ENCODE peak calls at places on chromosome 20, in seven cellular contexts. One of them, this sample, is unnamed.

GRCh38 chr20:6590891-6591679 is 176.4 kb upstream of the BMP2 start:
- ATAC-seq in HepG2: no peak
- ATAC-seq in A549: no peak
- ATAC-seq in body of pancreas: peak
- ATAC-seq in upper lobe of left lung: no peak
- ATAC-seq in heart left ventricle: no peak
- ATAC-seq in right lobe of liver: no peak
- ATAC-seq in this sample: no peak

GRCh38 chr20:49400904-49401303 is 81.6 kb downstream of the KCNB1 start:
- ATAC-seq in HepG2: no peak
- ATAC-seq in A549: no peak
- ATAC-seq in body of pancreas: no peak
- ATAC-seq in upper lobe of left lung: no peak
- ATAC-seq in heart left ventricle: peak
- ATAC-seq in right lobe of liver: no peak
- ATAC-seq in this sample: peak

GRCh38 chr20:33770005-33770404 is 38.2 kb downstream of the ZNF341 start:
- ATAC-seq in HepG2: no peak
- ATAC-seq in A549: no peak
- ATAC-seq in body of pancreas: no peak
- ATAC-seq in upper lobe of left lung: no peak
- ATAC-seq in heart left ventricle: no peak
- ATAC-seq in right lobe of liver: no peak
- ATAC-seq in this sample: no peak

GRCh38 chr20:13648872-13649271 is 10.1 kb upstream of the TASP1 start:
- ATAC-seq in HepG2: no peak
- ATAC-seq in A549: no peak
- ATAC-seq in body of pancreas: no peak
- ATAC-seq in upper lobe of left lung: no peak
- ATAC-seq in heart left ventricle: no peak
- ATAC-seq in right lobe of liver: no peak
- ATAC-seq in this sample: no peak

GRCh38 chr20:63142933-63143332 is 73.0 kb downstream of the YTHDF1 start:
- ATAC-seq in HepG2: no peak
- ATAC-seq in A549: no peak
- ATAC-seq in body of pancreas: no peak
- ATAC-seq in upper lobe of left lung: no peak
- ATAC-seq in heart left ventricle: no peak
- ATAC-seq in right lobe of liver: no peak
- ATAC-seq in this sample: no peak

GRCh38 chr20:51586005-51586440 is 43.5 kb upstream of the NFATC2 start:
- ATAC-seq in HepG2: no peak
- ATAC-seq in A549: peak
- ATAC-seq in body of pancreas: no peak
- ATAC-seq in upper lobe of left lung: peak
- ATAC-seq in heart left ventricle: no peak
- ATAC-seq in right lobe of liver: no peak
- ATAC-seq in this sample: no peak

GRCh38 chr20:2817891-2818595 is 1.9 kb downstream of the TMEM239 start:
- ATAC-seq in HepG2: no peak
- ATAC-seq in A549: no peak
- ATAC-seq in body of pancreas: no peak
- ATAC-seq in upper lobe of left lung: no peak
- ATAC-seq in heart left ventricle: no peak
- ATAC-seq in right lobe of liver: no peak
- ATAC-seq in this sample: no peak

GRCh38 chr20:22379472-22379871 is 204.9 kb downstream of the FOXA2 start:
- ATAC-seq in HepG2: no peak
- ATAC-seq in A549: peak
- ATAC-seq in body of pancreas: no peak
- ATAC-seq in upper lobe of left lung: no peak
- ATAC-seq in heart left ventricle: no peak
- ATAC-seq in right lobe of liver: no peak
- ATAC-seq in this sample: no peak

GRCh38 chr20:34096699-34097420 is 15.2 kb downstream of the EIF2S2 start:
- ATAC-seq in HepG2: peak
- ATAC-seq in A549: peak
- ATAC-seq in body of pancreas: no peak
- ATAC-seq in upper lobe of left lung: no peak
- ATAC-seq in heart left ventricle: no peak
- ATAC-seq in right lobe of liver: no peak
- ATAC-seq in this sample: no peak

GRCh38 chr20:38534756-38535155 is 46.2 kb upstream of the ADIG start:
- ATAC-seq in HepG2: no peak
- ATAC-seq in A549: no peak
- ATAC-seq in body of pancreas: no peak
- ATAC-seq in upper lobe of left lung: no peak
- ATAC-seq in heart left ventricle: no peak
- ATAC-seq in right lobe of liver: no peak
- ATAC-seq in this sample: no peak

GRCh38 chr20:47445291-47445690 is 56.4 kb upstream of the NCOA3 start:
- ATAC-seq in HepG2: no peak
- ATAC-seq in A549: no peak
- ATAC-seq in body of pancreas: no peak
- ATAC-seq in upper lobe of left lung: no peak
- ATAC-seq in heart left ventricle: no peak
- ATAC-seq in right lobe of liver: no peak
- ATAC-seq in this sample: no peak
- TF ChIP-seq POLR2A in HepG2: no peak
- TF ChIP-seq POLR2A in A549: no peak
- TF ChIP-seq POLR2A in body of pancreas: no peak
- TF ChIP-seq POLR2A in upper lobe of left lung: no peak
- TF ChIP-seq POLR2A in heart left ventricle: no peak
- TF ChIP-seq POLR2A in right lobe of liver: no peak
- TF ChIP-seq POLR2A in this sample: no peak

GRCh38 chr20:19893356-19893755 is 123.8 kb upstream of the NAA20 start:
- ATAC-seq in HepG2: no peak
- ATAC-seq in A549: no peak
- ATAC-seq in body of pancreas: no peak
- ATAC-seq in upper lobe of left lung: no peak
- ATAC-seq in heart left ventricle: no peak
- ATAC-seq in right lobe of liver: no peak
- ATAC-seq in this sample: no peak

GRCh38 chr20:19887566-19888268 is 129.4 kb upstream of the NAA20 start:
- ATAC-seq in HepG2: no peak
- ATAC-seq in A549: no peak
- ATAC-seq in body of pancreas: no peak
- ATAC-seq in upper lobe of left lung: no peak
- ATAC-seq in heart left ventricle: no peak
- ATAC-seq in right lobe of liver: no peak
- ATAC-seq in this sample: no peak

GRCh38 chr20:19888269-19888669 is 128.9 kb upstream of the NAA20 start:
- ATAC-seq in HepG2: no peak
- ATAC-seq in A549: peak
- ATAC-seq in body of pancreas: no peak
- ATAC-seq in upper lobe of left lung: no peak
- ATAC-seq in heart left ventricle: no peak
- ATAC-seq in right lobe of liver: no peak
- ATAC-seq in this sample: no peak

GRCh38 chr20:19889011-19889953 is 127.9 kb upstream of the NAA20 start:
- ATAC-seq in HepG2: no peak
- ATAC-seq in A549: peak
- ATAC-seq in body of pancreas: peak
- ATAC-seq in upper lobe of left lung: peak
- ATAC-seq in heart left ventricle: peak
- ATAC-seq in right lobe of liver: peak
- ATAC-seq in this sample: peak

GRCh38 chr20:19890358-19891117 is 126.6 kb upstream of the NAA20 start:
- ATAC-seq in HepG2: no peak
- ATAC-seq in A549: no peak
- ATAC-seq in body of pancreas: peak
- ATAC-seq in upper lobe of left lung: no peak
- ATAC-seq in heart left ventricle: no peak
- ATAC-seq in right lobe of liver: no peak
- ATAC-seq in this sample: no peak
- TF ChIP-seq POLR2A in HepG2: no peak
- TF ChIP-seq POLR2A in A549: no peak
- TF ChIP-seq POLR2A in body of pancreas: no peak
- TF ChIP-seq POLR2A in upper lobe of left lung: no peak
- TF ChIP-seq POLR2A in heart left ventricle: no peak
- TF ChIP-seq POLR2A in right lobe of liver: no peak
- TF ChIP-seq POLR2A in this sample: no peak

GRCh38 chr20:59040682-59041081 is 1.9 kb downstream of the PRELID3B start:
- ATAC-seq in HepG2: no peak
- ATAC-seq in A549: no peak
- ATAC-seq in body of pancreas: no peak
- ATAC-seq in upper lobe of left lung: no peak
- ATAC-seq in heart left ventricle: no peak
- ATAC-seq in right lobe of liver: no peak
- ATAC-seq in this sample: no peak

GRCh38 chr20:59042796-59043621 is 423 bp upstream of the PRELID3B start:
- ATAC-seq in HepG2: peak
- ATAC-seq in A549: peak
- ATAC-seq in body of pancreas: peak
- ATAC-seq in upper lobe of left lung: peak
- ATAC-seq in heart left ventricle: peak
- ATAC-seq in right lobe of liver: peak
- ATAC-seq in this sample: peak

GRCh38 chr20:59044295-59044694 is 1.7 kb upstream of the PRELID3B start:
- ATAC-seq in HepG2: no peak
- ATAC-seq in A549: no peak
- ATAC-seq in body of pancreas: no peak
- ATAC-seq in upper lobe of left lung: no peak
- ATAC-seq in heart left ventricle: no peak
- ATAC-seq in right lobe of liver: no peak
- ATAC-seq in this sample: no peak

GRCh38 chr20:59043698-59044097 is 1.1 kb upstream of the PRELID3B start:
- ATAC-seq in HepG2: no peak
- ATAC-seq in A549: no peak
- ATAC-seq in body of pancreas: no peak
- ATAC-seq in upper lobe of left lung: no peak
- ATAC-seq in heart left ventricle: no peak
- ATAC-seq in right lobe of liver: no peak
- ATAC-seq in this sample: no peak

GRCh38 chr20:59042151-59042795 is at the start of gene PRELID3B:
- ATAC-seq in HepG2: peak
- ATAC-seq in A549: peak
- ATAC-seq in body of pancreas: peak
- ATAC-seq in upper lobe of left lung: peak
- ATAC-seq in heart left ventricle: no peak
- ATAC-seq in right lobe of liver: peak
- ATAC-seq in this sample: peak
- TF ChIP-seq POLR2A in HepG2: no peak
- TF ChIP-seq POLR2A in A549: peak
- TF ChIP-seq POLR2A in body of pancreas: peak
- TF ChIP-seq POLR2A in upper lobe of left lung: no peak
- TF ChIP-seq POLR2A in heart left ventricle: no peak
- TF ChIP-seq POLR2A in right lobe of liver: peak
- TF ChIP-seq POLR2A in this sample: peak

GRCh38 chr20:44582321-44583025 is at the start of gene PKIG:
- ATAC-seq in HepG2: no peak
- ATAC-seq in A549: no peak
- ATAC-seq in body of pancreas: peak
- ATAC-seq in upper lobe of left lung: peak
- ATAC-seq in heart left ventricle: peak
- ATAC-seq in right lobe of liver: peak
- ATAC-seq in this sample: peak
- TF ChIP-seq POLR2A in HepG2: no peak
- TF ChIP-seq POLR2A in A549: no peak
- TF ChIP-seq POLR2A in body of pancreas: peak
- TF ChIP-seq POLR2A in upper lobe of left lung: no peak
- TF ChIP-seq POLR2A in heart left ventricle: no peak
- TF ChIP-seq POLR2A in right lobe of liver: no peak
- TF ChIP-seq POLR2A in this sample: peak

GRCh38 chr20:46119547-46119946 is 1.4 kb downstream of the CD40 start:
- ATAC-seq in HepG2: no peak
- ATAC-seq in A549: no peak
- ATAC-seq in body of pancreas: no peak
- ATAC-seq in upper lobe of left lung: no peak
- ATAC-seq in heart left ventricle: no peak
- ATAC-seq in right lobe of liver: no peak
- ATAC-seq in this sample: no peak

GRCh38 chr20:46118481-46119020 is 437 bp downstream of the CD40 start:
- ATAC-seq in HepG2: peak
- ATAC-seq in A549: peak
- ATAC-seq in body of pancreas: peak
- ATAC-seq in upper lobe of left lung: peak
- ATAC-seq in heart left ventricle: peak
- ATAC-seq in right lobe of liver: peak
- ATAC-seq in this sample: peak

GRCh38 chr20:46120136-46120535 is 2.0 kb downstream of the CD40 start:
- ATAC-seq in HepG2: no peak
- ATAC-seq in A549: no peak
- ATAC-seq in body of pancreas: no peak
- ATAC-seq in upper lobe of left lung: no peak
- ATAC-seq in heart left ventricle: no peak
- ATAC-seq in right lobe of liver: no peak
- ATAC-seq in this sample: no peak

GRCh38 chr20:46119028-46119546 is 973 bp downstream of the CD40 start:
- ATAC-seq in HepG2: peak
- ATAC-seq in A549: no peak
- ATAC-seq in body of pancreas: no peak
- ATAC-seq in upper lobe of left lung: no peak
- ATAC-seq in heart left ventricle: no peak
- ATAC-seq in right lobe of liver: no peak
- ATAC-seq in this sample: no peak

GRCh38 chr20:46117704-46118467 is at the start of gene CD40:
- ATAC-seq in HepG2: peak
- ATAC-seq in A549: peak
- ATAC-seq in body of pancreas: peak
- ATAC-seq in upper lobe of left lung: peak
- ATAC-seq in heart left ventricle: peak
- ATAC-seq in right lobe of liver: peak
- ATAC-seq in this sample: peak
- TF ChIP-seq POLR2A in HepG2: peak
- TF ChIP-seq POLR2A in A549: peak
- TF ChIP-seq POLR2A in body of pancreas: peak
- TF ChIP-seq POLR2A in upper lobe of left lung: no peak
- TF ChIP-seq POLR2A in heart left ventricle: no peak
- TF ChIP-seq POLR2A in right lobe of liver: peak
- TF ChIP-seq POLR2A in this sample: peak

GRCh38 chr20:43906505-43907034 is 8.1 kb upstream of the TOX2 start:
- ATAC-seq in HepG2: no peak
- ATAC-seq in A549: no peak
- ATAC-seq in body of pancreas: no peak
- ATAC-seq in upper lobe of left lung: no peak
- ATAC-seq in heart left ventricle: no peak
- ATAC-seq in right lobe of liver: no peak
- ATAC-seq in this sample: no peak
- TF ChIP-seq POLR2A in HepG2: no peak
- TF ChIP-seq POLR2A in A549: no peak
- TF ChIP-seq POLR2A in body of pancreas: no peak
- TF ChIP-seq POLR2A in upper lobe of left lung: no peak
- TF ChIP-seq POLR2A in heart left ventricle: no peak
- TF ChIP-seq POLR2A in right lobe of liver: no peak
- TF ChIP-seq POLR2A in this sample: no peak

This sample was measured in gastroesophageal sphincter.